ENCODE peak calls at places on chromosomes 5 and 9, in eight cellular contexts. L is HCT116, C is tibial artery, Q is BJ, Y is fibroblast of pulmonary artery, E is mammary epithelial cell, P is brain microvascular endothelial cell, O is WERI-Rb-1. R is an unnamed sample.

GRCh38 chr9:93479726-93480125 is 26.3 kb upstream of the FAM120AOS start:
- DNase-seq in Y (peak), C (no peak), P (no peak), Q (no peak), O (no peak), L (no peak), E (no peak), R (no peak)

GRCh38 chr9:78298046-78298511 is 1.2 kb downstream of the PSAT1 start:
- DNase-seq in E (no peak), Q (no peak), P (no peak), C (no peak), L (no peak), Y (no peak), O (no peak), R (no peak)

GRCh38 chr5:157511656-157512644 is 51.9 kb downstream of the NIPAL4 start:
- DNase-seq in O (no peak), Q (peak), C (peak), Y (peak), P (peak), E (peak), L (peak), R (peak)

GRCh38 chr5:10250804-10251276 is 760 bp downstream of the CCT5 start:
- DNase-seq in Q (no peak), O (no peak), P (no peak), Y (peak), E (peak), L (no peak), C (no peak), R (no peak)

GRCh38 chr5:141343242-141343952 is at the start of gene PCDHGA3:
- DNase-seq in L (no peak), Y (peak), Q (no peak), E (peak), O (no peak), P (peak), C (no peak), R (no peak)

GRCh38 chr5:173139631-173140030 is 4.7 kb upstream of the BNIP1 start:
- DNase-seq in E (no peak), O (no peak), P (no peak), L (no peak), Q (no peak), C (no peak), Y (no peak), R (no peak)

GRCh38 chr5:180043381-180043780 is 28.2 kb downstream of the RNF130 start:
- DNase-seq in C (no peak), P (peak), Y (no peak), O (no peak), L (no peak), E (no peak), Q (no peak), R (no peak)

GRCh38 chr5:180832638-180833068 is 28.4 kb downstream of the ZFP62 start:
- DNase-seq in E (no peak), Q (no peak), O (no peak), Y (no peak), C (no peak), P (no peak), L (no peak), R (no peak)

GRCh38 chr5:92421937-92422336 is 1038.8 kb upstream of the ARRDC3 start:
- DNase-seq in C (no peak), Y (no peak), O (no peak), Q (no peak), P (no peak), E (no peak), L (peak), R (no peak)
- TF ChIP-seq CTCF in C (no peak), Y (no peak), O (no peak), Q (no peak), P (no peak), E (no peak), L (no peak), R (no peak)

GRCh38 chr5:2754621-2755370 is 3.3 kb upstream of the IRX2 start:
- DNase-seq in C (peak), Q (no peak), P (no peak), O (peak), L (no peak), E (peak), Y (no peak), R (no peak)

GRCh38 chr5:2756211-2756746 is 4.8 kb upstream of the IRX2 start:
- DNase-seq in Y (peak), L (no peak), O (peak), C (peak), P (no peak), Q (peak), E (peak), R (no peak)

GRCh38 chr5:2755811-2756210 is 4.3 kb upstream of the IRX2 start:
- DNase-seq in O (no peak), Q (no peak), L (no peak), P (no peak), Y (no peak), E (peak), C (peak), R (no peak)

GRCh38 chr5:2756764-2757163 is 5.3 kb upstream of the IRX2 start:
- DNase-seq in E (no peak), L (no peak), Q (no peak), C (peak), O (no peak), Y (no peak), P (no peak), R (no peak)

GRCh38 chr5:2755371-2755715 is 3.9 kb upstream of the IRX2 start:
- DNase-seq in P (no peak), L (no peak), Y (no peak), E (peak), C (no peak), Q (no peak), O (no peak), R (no peak)
- H3K4me3 ChIP-seq in P (no peak), L (no peak), Y (no peak), E (peak), C (peak), Q (no peak), O (peak), R (peak)

DNA sequence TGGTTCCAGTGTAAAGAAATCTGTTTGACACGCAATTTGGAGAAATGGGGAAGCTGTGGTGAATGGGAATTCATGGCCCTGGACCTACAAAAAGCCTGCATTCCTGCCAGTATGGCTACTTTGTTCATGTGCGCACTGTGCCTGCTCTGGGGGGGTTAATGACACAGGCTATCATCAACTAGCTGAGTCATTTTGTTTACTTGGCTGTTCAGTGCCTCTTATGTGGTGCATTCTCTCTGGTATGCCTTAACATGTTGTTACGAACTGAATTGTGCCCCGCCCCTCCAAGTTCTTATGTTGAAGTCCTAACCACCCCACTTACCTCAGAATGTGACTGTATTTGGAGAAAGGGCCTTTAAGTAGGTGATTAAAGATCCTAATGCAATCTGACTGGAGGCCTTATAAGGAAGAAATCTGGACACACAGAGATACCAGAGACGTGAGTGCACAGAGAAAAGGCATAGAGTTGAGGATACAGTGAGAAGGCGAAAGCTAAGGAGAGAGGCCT is 20.4 kb upstream of the UBAP1 start:
- DNase-seq in E (peak), O (no peak), L (no peak), P (peak), Y (peak), Q (no peak), C (no peak), R (no peak)
- TF ChIP-seq CTCF in E (no peak), O (no peak), L (no peak), P (no peak), Y (no peak), Q (no peak), C (no peak), R (no peak)

GRCh38 chr5:145938699-145939531 is 2.5 kb downstream of the SH3RF2 start:
- DNase-seq in C (no peak), O (no peak), Y (no peak), L (no peak), Q (no peak), P (no peak), E (peak), R (no peak)
- H3K4me3 ChIP-seq in C (no peak), O (no peak), Y (no peak), L (peak), Q (no peak), P (no peak), E (peak), R (peak)